ENCODE peak calls at places on chromosomes 13 and 19, in nine cellular contexts. One of them, this sample, is unnamed.

GRCh38 chr13:48014359-48014758 is 13.3 kb upstream of the SUCLA2 start:
- DNase-seq in GM23338: no peak
- DNase-seq in foreskin fibroblast: no peak
- DNase-seq in astrocyte of the cerebellum: no peak
- DNase-seq in cardiac fibroblast: no peak
- DNase-seq in dorsolateral prefrontal cortex: no peak
- DNase-seq in NB4: no peak
- DNase-seq in fibroblast of lung: no peak
- DNase-seq in body of pancreas: no peak
- DNase-seq in this sample: peak; percentile 70

GRCh38 chr19:379796-380195 is 29.2 kb downstream of the C2CD4C start:
- DNase-seq in cardiac fibroblast: no peak
- DNase-seq in foreskin fibroblast: no peak
- DNase-seq in NB4: no peak
- DNase-seq in dorsolateral prefrontal cortex: peak; percentile 24
- DNase-seq in fibroblast of lung: no peak
- DNase-seq in body of pancreas: no peak
- DNase-seq in astrocyte of the cerebellum: no peak
- DNase-seq in GM23338: no peak
- DNase-seq in this sample: no peak

GRCh38 chr13:77016888-77017623 is 9.9 kb downstream of the FBXL3 start:
- DNase-seq in NB4: no peak
- DNase-seq in body of pancreas: no peak
- DNase-seq in foreskin fibroblast: no peak
- DNase-seq in dorsolateral prefrontal cortex: no peak
- DNase-seq in fibroblast of lung: no peak
- DNase-seq in GM23338: peak; percentile 29
- DNase-seq in astrocyte of the cerebellum: no peak
- DNase-seq in cardiac fibroblast: no peak
- DNase-seq in this sample: no peak

GRCh38 chr19:588093-588742 is 1.5 kb upstream of the HCN2 start:
- DNase-seq in body of pancreas: peak; percentile 50
- DNase-seq in fibroblast of lung: peak; percentile 61
- DNase-seq in dorsolateral prefrontal cortex: peak; percentile 90
- DNase-seq in GM23338: peak; percentile 92
- DNase-seq in astrocyte of the cerebellum: peak; percentile 55
- DNase-seq in cardiac fibroblast: peak; percentile 84
- DNase-seq in NB4: peak; percentile 77
- DNase-seq in foreskin fibroblast: peak; percentile 92
- DNase-seq in this sample: peak; percentile 82

GRCh38 chr13:28402057-28402381 is 92.9 kb downstream of the FLT1 start:
- DNase-seq in dorsolateral prefrontal cortex: no peak
- DNase-seq in NB4: no peak
- DNase-seq in GM23338: no peak
- DNase-seq in fibroblast of lung: no peak
- DNase-seq in foreskin fibroblast: no peak
- DNase-seq in cardiac fibroblast: no peak
- DNase-seq in astrocyte of the cerebellum: no peak
- DNase-seq in body of pancreas: no peak
- DNase-seq in this sample: no peak

GRCh38 chr19:11324079-11324661 is 15.3 kb downstream of the RAB3D start:
- DNase-seq in dorsolateral prefrontal cortex: no peak
- DNase-seq in body of pancreas: peak; percentile 56
- DNase-seq in foreskin fibroblast: peak; percentile 98
- DNase-seq in cardiac fibroblast: peak; percentile 97
- DNase-seq in astrocyte of the cerebellum: peak; percentile 90
- DNase-seq in GM23338: no peak
- DNase-seq in fibroblast of lung: peak; percentile 90
- DNase-seq in NB4: peak; percentile 100
- DNase-seq in this sample: peak; percentile 94

GRCh38 chr13:44884076-44884729 is 105.1 kb downstream of the NUFIP1 start:
- DNase-seq in fibroblast of lung: peak; percentile 83
- DNase-seq in dorsolateral prefrontal cortex: no peak
- DNase-seq in GM23338: no peak
- DNase-seq in foreskin fibroblast: peak; percentile 92
- DNase-seq in NB4: no peak
- DNase-seq in cardiac fibroblast: peak; percentile 81
- DNase-seq in body of pancreas: no peak
- DNase-seq in astrocyte of the cerebellum: no peak
- DNase-seq in this sample: peak; percentile 54

GRCh38 chr19:18931316-18932162 is 9.5 kb downstream of the HOMER3 start:
- DNase-seq in astrocyte of the cerebellum: no peak
- DNase-seq in foreskin fibroblast: no peak
- DNase-seq in dorsolateral prefrontal cortex: no peak
- DNase-seq in cardiac fibroblast: no peak
- DNase-seq in GM23338: no peak
- DNase-seq in fibroblast of lung: no peak
- DNase-seq in body of pancreas: no peak
- DNase-seq in NB4: no peak
- DNase-seq in this sample: no peak

GRCh38 chr19:43562698-43563241 is 12.6 kb downstream of the XRCC1 start:
- DNase-seq in dorsolateral prefrontal cortex: peak; percentile 85
- DNase-seq in GM23338: no peak
- DNase-seq in astrocyte of the cerebellum: peak; percentile 77
- DNase-seq in body of pancreas: peak; percentile 35
- DNase-seq in foreskin fibroblast: peak; percentile 36
- DNase-seq in cardiac fibroblast: peak; percentile 87
- DNase-seq in NB4: peak; percentile 94
- DNase-seq in fibroblast of lung: peak; percentile 92
- DNase-seq in this sample: peak; percentile 52

GRCh38 chr13:39196957-39197644 is 158.8 kb downstream of the NHLRC3 start:
- DNase-seq in body of pancreas: no peak
- DNase-seq in dorsolateral prefrontal cortex: no peak
- DNase-seq in fibroblast of lung: peak; percentile 1
- DNase-seq in astrocyte of the cerebellum: no peak
- DNase-seq in NB4: peak; percentile 5
- DNase-seq in GM23338: no peak
- DNase-seq in cardiac fibroblast: no peak
- DNase-seq in foreskin fibroblast: peak; percentile 8
- DNase-seq in this sample: peak; percentile 22

GRCh38 chr19:17021793-17022590 is 4.6 kb downstream of the CPAMD8 start:
- DNase-seq in cardiac fibroblast: peak; percentile 71
- DNase-seq in foreskin fibroblast: peak; percentile 47
- DNase-seq in GM23338: no peak
- DNase-seq in astrocyte of the cerebellum: no peak
- DNase-seq in NB4: peak; percentile 95
- DNase-seq in body of pancreas: no peak
- DNase-seq in fibroblast of lung: no peak
- DNase-seq in dorsolateral prefrontal cortex: no peak
- DNase-seq in this sample: peak; percentile 92

GRCh38 chr19:46984077-46985010 is 35.3 kb upstream of the NPAS1 start:
- DNase-seq in cardiac fibroblast: peak; percentile 89
- DNase-seq in GM23338: no peak
- DNase-seq in body of pancreas: no peak
- DNase-seq in fibroblast of lung: peak; percentile 75
- DNase-seq in NB4: peak; percentile 91
- DNase-seq in foreskin fibroblast: peak; percentile 83
- DNase-seq in astrocyte of the cerebellum: no peak
- DNase-seq in dorsolateral prefrontal cortex: no peak
- DNase-seq in this sample: peak; percentile 83

GRCh38 chr19:4570916-4571304 is 11.4 kb upstream of the SEMA6B start:
- DNase-seq in astrocyte of the cerebellum: no peak
- DNase-seq in dorsolateral prefrontal cortex: no peak
- DNase-seq in fibroblast of lung: no peak
- DNase-seq in foreskin fibroblast: no peak
- DNase-seq in NB4: no peak
- DNase-seq in cardiac fibroblast: no peak
- DNase-seq in body of pancreas: no peak
- DNase-seq in GM23338: no peak
- DNase-seq in this sample: no peak
- H3K4me3 ChIP-seq in astrocyte of the cerebellum: no peak overlapping the region
- H3K4me3 ChIP-seq in dorsolateral prefrontal cortex: no peak overlapping the region
- H3K4me3 ChIP-seq in fibroblast of lung: no peak overlapping the region
- H3K4me3 ChIP-seq in foreskin fibroblast: no peak overlapping the region
- H3K4me3 ChIP-seq in NB4: no peak overlapping the region
- H3K4me3 ChIP-seq in cardiac fibroblast: no peak overlapping the region
- H3K4me3 ChIP-seq in body of pancreas: no peak overlapping the region
- H3K4me3 ChIP-seq in GM23338: no peak overlapping the region
- H3K4me3 ChIP-seq in this sample: no peak overlapping the region

DNA sequence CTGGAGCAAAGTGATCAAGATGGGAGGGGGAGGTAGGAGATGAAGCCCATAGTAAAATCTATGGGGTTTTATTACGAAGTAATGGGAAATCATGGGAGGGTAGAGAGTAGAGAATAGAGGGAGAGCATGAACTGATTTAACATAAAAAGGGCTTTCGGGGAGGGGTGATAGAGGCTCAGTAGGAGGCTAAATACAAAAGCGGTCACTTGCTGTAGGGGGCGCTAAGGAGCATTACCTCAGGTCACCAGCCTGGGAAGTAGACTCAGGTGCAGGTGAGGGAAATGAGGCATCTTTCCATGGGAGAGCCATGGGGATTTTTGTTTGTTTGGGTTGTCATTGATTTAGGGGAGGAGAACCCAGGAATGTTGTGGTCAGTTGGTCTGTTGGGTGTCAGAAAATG is 14.1 kb downstream of the KRTDAP start:
- DNase-seq in foreskin fibroblast: no peak
- DNase-seq in dorsolateral prefrontal cortex: no peak
- DNase-seq in NB4: peak; percentile 4
- DNase-seq in fibroblast of lung: no peak
- DNase-seq in astrocyte of the cerebellum: no peak
- DNase-seq in body of pancreas: no peak
- DNase-seq in GM23338: peak; percentile 90
- DNase-seq in cardiac fibroblast: no peak
- DNase-seq in this sample: no peak
- TF ChIP-seq CTCF in foreskin fibroblast: no peak
- TF ChIP-seq CTCF in dorsolateral prefrontal cortex: no peak
- TF ChIP-seq CTCF in NB4: peak; percentile 26
- TF ChIP-seq CTCF in fibroblast of lung: no peak
- TF ChIP-seq CTCF in astrocyte of the cerebellum: peak; percentile 2
- TF ChIP-seq CTCF in body of pancreas: no peak
- TF ChIP-seq CTCF in GM23338: peak; percentile 87
- TF ChIP-seq CTCF in cardiac fibroblast: peak; percentile 14
- TF ChIP-seq CTCF in this sample: no peak

DNA sequence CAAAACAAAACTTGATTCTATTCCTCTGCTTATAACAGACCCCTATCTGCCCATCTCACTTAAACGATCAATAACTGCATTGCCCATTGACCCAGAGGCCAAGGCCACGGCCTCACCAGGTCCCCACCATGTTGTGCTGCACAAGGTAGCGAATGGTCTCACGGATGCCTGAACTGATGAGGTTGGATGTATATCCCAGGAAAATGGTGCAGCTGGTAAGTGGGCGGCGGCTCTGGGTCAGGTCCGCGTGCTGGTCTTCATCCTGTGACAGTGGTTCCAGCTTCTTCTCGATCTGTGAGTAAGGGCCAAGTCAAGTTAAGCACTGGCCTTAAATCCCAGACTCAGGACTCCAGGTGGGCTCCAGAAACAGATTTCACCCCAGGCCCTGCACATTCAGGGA is 1.6 kb downstream of the DHPS start:
- DNase-seq in dorsolateral prefrontal cortex: no peak
- DNase-seq in GM23338: no peak
- DNase-seq in NB4: no peak
- DNase-seq in foreskin fibroblast: no peak
- DNase-seq in cardiac fibroblast: no peak
- DNase-seq in fibroblast of lung: no peak
- DNase-seq in body of pancreas: no peak
- DNase-seq in astrocyte of the cerebellum: no peak
- DNase-seq in this sample: no peak
- H3K4me3 ChIP-seq in dorsolateral prefrontal cortex: peak overlapping the region; percentile 80
- H3K4me3 ChIP-seq in GM23338: peak overlapping the region; percentile 60
- H3K4me3 ChIP-seq in NB4: peak overlapping the region; percentile 21
- H3K4me3 ChIP-seq in foreskin fibroblast: no peak overlapping the region
- H3K4me3 ChIP-seq in cardiac fibroblast: no peak overlapping the region
- H3K4me3 ChIP-seq in fibroblast of lung: no peak overlapping the region
- H3K4me3 ChIP-seq in body of pancreas: no peak overlapping the region
- H3K4me3 ChIP-seq in astrocyte of the cerebellum: no peak overlapping the region
- H3K4me3 ChIP-seq in this sample: no peak overlapping the region

DNA sequence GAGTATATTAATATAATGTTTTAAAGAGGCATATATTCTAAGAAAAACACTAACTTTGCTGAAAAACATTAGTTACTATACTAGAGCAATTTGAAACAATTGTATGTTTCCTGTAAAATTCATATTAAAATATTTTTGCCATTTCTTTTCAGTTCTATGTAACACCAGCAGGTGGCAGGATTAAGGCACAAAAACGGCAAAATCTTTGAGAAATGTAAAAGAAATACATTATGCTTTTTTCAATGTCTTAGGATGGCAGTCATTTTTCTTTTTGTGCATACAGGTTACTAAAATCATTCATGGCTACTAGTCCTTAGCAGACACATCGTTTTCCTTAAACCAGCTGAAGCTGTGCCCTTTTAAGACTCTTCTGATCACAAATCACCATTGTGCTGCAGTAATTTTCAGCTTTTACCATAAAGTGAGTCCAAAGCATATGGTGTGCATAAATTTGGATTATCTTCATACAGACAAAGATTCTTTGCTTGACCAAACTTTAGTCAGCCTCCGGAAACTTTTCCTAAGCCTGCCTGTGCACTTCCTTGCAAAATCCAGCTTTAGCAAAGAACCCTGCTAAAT is 800.7 kb upstream of the SLITRK5 start:
- DNase-seq in GM23338: peak; percentile 32
- DNase-seq in astrocyte of the cerebellum: no peak
- DNase-seq in fibroblast of lung: no peak
- DNase-seq in NB4: peak; percentile 30
- DNase-seq in body of pancreas: no peak
- DNase-seq in cardiac fibroblast: peak; percentile 22
- DNase-seq in dorsolateral prefrontal cortex: no peak
- DNase-seq in foreskin fibroblast: peak; percentile 4
- DNase-seq in this sample: peak; percentile 6
- TF ChIP-seq CTCF in GM23338: peak; percentile 86
- TF ChIP-seq CTCF in astrocyte of the cerebellum: peak; percentile 48
- TF ChIP-seq CTCF in fibroblast of lung: peak; percentile 38
- TF ChIP-seq CTCF in NB4: peak; percentile 30
- TF ChIP-seq CTCF in body of pancreas: peak; percentile 52
- TF ChIP-seq CTCF in cardiac fibroblast: peak; percentile 45
- TF ChIP-seq CTCF in dorsolateral prefrontal cortex: peak; percentile 60
- TF ChIP-seq CTCF in foreskin fibroblast: peak; percentile 37
- TF ChIP-seq CTCF in this sample: peak; percentile 54

GRCh38 chr19:20397292-20397691 is 168.3 kb downstream of the ZNF737 start:
- DNase-seq in cardiac fibroblast: no peak
- DNase-seq in NB4: no peak
- DNase-seq in fibroblast of lung: no peak
- DNase-seq in astrocyte of the cerebellum: no peak
- DNase-seq in dorsolateral prefrontal cortex: no peak
- DNase-seq in body of pancreas: no peak
- DNase-seq in foreskin fibroblast: no peak
- DNase-seq in GM23338: no peak
- DNase-seq in this sample: no peak
- H3K4me3 ChIP-seq in cardiac fibroblast: no peak overlapping the region
- H3K4me3 ChIP-seq in NB4: no peak overlapping the region
- H3K4me3 ChIP-seq in fibroblast of lung: no peak overlapping the region
- H3K4me3 ChIP-seq in astrocyte of the cerebellum: no peak overlapping the region
- H3K4me3 ChIP-seq in dorsolateral prefrontal cortex: no peak overlapping the region
- H3K4me3 ChIP-seq in body of pancreas: no peak overlapping the region
- H3K4me3 ChIP-seq in foreskin fibroblast: no peak overlapping the region
- H3K4me3 ChIP-seq in GM23338: no peak overlapping the region
- H3K4me3 ChIP-seq in this sample: no peak overlapping the region